ENCODE peak calls at places on chromosomes 7 and 10, in four cellular contexts. X, A, F and M are unnamed samples.

GRCh38 chr10:3412646-3413045 is 240.1 kb upstream of the PITRM1 start:
- DNase-seq in X (no peak), A (no peak), F (no peak), M (no peak)

GRCh38 chr10:73886085-73886529 is 11.8 kb upstream of the CAMK2G start:
- DNase-seq in X (peak; percentile 57), A (no peak), F (no peak), M (peak; percentile 90)

GRCh38 chr10:86356306-86356705 is 10.3 kb downstream of the GRID1 start:
- DNase-seq in X (no peak), A (no peak), F (no peak), M (no peak)

GRCh38 chr7:66847879-66848810 is 72.9 kb upstream of the TMEM248 start:
- DNase-seq in X (peak; percentile 79), A (no peak), F (no peak), M (no peak)

GRCh38 chr7:106114735-106115383 is 2.7 kb upstream of the SYPL1 start:
- DNase-seq in X (no peak), A (no peak), F (no peak), M (no peak)

GRCh38 chr10:50629495-50630122 is 5.9 kb upstream of the SGMS1 start:
- DNase-seq in X (no peak), A (no peak), F (no peak), M (no peak)

GRCh38 chr7:7138897-7139296 is 43.4 kb upstream of the C1GALT1 start:
- DNase-seq in X (no peak), A (no peak), F (no peak), M (no peak)

GRCh38 chr7:157612664-157613561 is 276.1 kb downstream of the DNAJB6 start:
- DNase-seq in X (no peak), A (no peak), F (no peak), M (no peak)

GRCh38 chr10:131858583-131859340 is 42.0 kb upstream of the PPP2R2D start:
- DNase-seq in X (no peak), A (no peak), F (no peak), M (no peak)

DNA sequence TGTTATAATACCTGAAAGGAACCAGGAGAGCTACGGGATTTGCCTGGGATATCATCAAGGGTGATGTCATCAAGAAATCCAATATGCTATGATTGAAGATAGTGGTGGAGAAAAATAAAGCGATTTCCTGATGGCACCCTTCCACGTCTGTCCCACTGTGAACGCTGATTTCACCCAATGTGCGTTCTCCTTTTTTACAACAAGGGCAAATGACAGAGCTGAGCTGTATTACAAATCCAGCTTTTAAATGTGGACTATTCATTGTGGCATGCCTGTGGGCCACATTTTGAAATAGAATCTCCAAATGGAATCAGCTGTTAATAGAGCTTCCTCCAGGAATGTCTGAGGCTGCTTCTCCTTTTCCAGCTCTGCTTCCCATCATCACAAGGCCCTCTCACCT is 23.3 kb downstream of the SLC13A4 start:
- DNase-seq in X (no peak), A (no peak), F (no peak), M (no peak)
- TF ChIP-seq ATF3 in X (no peak), A (no peak), F (no peak), M (no peak)

GRCh38 chr7:24480501-24480900 is 92.8 kb upstream of the PALS2 start:
- DNase-seq in X (no peak), A (no peak), F (no peak), M (no peak)

GRCh38 chr7:24475573-24475972 is 97.7 kb upstream of the PALS2 start:
- DNase-seq in X (no peak), A (no peak), F (no peak), M (no peak)

GRCh38 chr7:24476227-24476626 is 97.0 kb upstream of the PALS2 start:
- DNase-seq in X (no peak), A (no peak), F (no peak), M (no peak)

GRCh38 chr7:24477376-24477775 is 95.9 kb upstream of the PALS2 start:
- DNase-seq in X (no peak), A (no peak), F (no peak), M (no peak)

DNA sequence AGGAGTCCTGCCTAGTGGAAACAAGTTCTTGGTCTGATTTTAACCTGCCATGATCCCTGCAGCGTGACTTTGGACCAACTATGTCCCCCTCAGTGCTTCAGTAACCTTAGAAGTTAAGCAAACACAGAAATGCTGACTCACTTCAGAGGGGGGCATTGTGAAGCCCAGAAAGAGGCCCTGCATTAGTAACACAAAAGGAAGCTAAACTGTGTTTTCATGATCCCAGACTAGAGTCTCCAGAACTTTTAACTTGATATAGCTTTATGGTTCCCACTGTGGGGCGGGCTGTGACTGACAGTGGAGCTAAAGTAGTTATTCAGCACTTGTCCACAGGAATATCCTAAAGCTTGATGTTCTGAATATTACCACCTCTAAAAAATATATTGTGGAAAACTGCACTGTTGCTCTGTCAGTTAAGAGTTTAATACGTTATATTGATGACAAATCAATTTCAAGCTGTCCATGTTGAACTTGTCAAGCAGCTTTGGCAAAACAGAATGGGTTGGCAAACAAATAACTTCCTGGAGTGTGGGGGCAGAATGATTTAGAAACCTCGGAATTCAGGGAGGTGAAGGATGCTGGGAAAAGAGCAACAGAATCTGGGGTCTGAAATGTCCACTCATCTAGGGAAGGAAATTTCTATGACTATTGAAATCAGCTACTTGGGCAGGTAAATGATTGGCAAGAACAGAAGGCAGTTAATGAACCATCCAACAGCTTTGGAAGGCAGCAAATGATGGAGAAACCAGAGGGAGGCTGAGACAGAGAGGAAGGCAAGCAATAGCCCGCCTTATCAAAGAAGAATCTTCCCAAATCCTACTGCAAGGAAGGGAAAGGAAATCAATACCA is 95.2 kb upstream of the PALS2 start:
- DNase-seq in X (peak; percentile 89), A (peak; percentile 49), F (no peak), M (peak; percentile 16)
- TF ChIP-seq HDAC2 in X (peak; percentile 37), A (no peak), F (no peak), M (no peak)

GRCh38 chr7:138979988-138980574 is 1.1 kb downstream of the KIAA1549 start:
- DNase-seq in X (no peak), A (no peak), F (no peak), M (no peak)

GRCh38 chr7:138982204-138982623 is 1.0 kb upstream of the KIAA1549 start:
- DNase-seq in X (no peak), A (no peak), F (no peak), M (no peak)

GRCh38 chr7:138980575-138981285 is 459 bp downstream of the KIAA1549 start:
- DNase-seq in X (no peak), A (no peak), F (no peak), M (no peak)

GRCh38 chr7:138979226-138979979 is 1.8 kb downstream of the KIAA1549 start:
- DNase-seq in X (peak; percentile 26), A (no peak), F (no peak), M (no peak)

DNA sequence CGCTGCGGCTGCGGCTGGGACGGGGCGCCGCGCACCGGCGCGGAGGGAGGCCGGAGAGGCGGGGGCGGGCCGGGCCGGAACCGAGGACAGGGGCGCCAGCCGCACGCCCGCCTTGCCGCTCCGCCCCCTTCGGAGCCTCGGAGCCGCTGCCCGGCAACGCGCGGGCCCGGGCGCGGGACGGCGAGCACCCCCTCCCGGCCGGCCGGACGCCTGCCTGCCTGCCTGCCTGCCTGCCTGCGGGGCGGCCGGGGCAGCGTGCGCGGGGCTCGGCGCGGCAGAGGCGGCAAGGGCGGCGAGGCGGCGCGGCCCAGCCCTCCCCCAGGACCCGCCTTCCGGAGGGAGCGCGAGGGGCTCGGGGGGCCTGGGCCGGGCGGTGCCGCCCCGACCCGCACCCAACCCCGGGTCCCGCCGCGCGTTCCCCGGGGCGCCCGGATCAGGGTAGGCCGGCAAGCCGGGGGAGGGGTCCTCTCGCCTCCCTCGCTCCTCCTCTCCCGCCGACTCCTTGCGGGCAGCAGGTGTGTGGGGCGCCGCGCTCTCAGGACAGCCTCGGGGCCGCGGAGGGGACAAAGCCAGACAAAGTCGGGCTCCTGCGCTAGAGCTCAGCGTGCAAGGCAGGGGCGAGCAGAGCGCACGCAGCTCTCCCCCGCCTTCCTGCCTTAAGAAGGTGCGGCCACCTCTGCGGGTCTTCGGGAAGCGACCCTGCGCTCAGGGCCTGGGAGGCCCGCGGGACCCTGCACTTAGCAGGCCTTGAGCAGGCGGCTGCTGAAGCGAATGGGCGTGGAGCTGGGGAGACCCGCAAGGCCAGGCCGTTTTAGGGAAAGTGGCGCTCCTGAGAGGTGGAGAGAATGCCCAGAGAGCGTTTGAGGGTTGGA is at the start of gene KIAA1549:
- DNase-seq in X (peak; percentile 33), A (no peak), F (no peak), M (peak; percentile 98)
- TF ChIP-seq ATF3 in X (no peak), A (no peak), F (no peak), M (no peak)

GRCh38 chr7:91671245-91671644 is 209.3 kb downstream of the MTERF1 start:
- DNase-seq in X (no peak), A (no peak), F (no peak), M (no peak)
- TF ChIP-seq HDAC2 in X (no peak), A (no peak), F (no peak), M (no peak)

GRCh38 chr10:123613346-123613850 is 52.8 kb upstream of the GPR26 start:
- DNase-seq in X (no peak), A (no peak), F (no peak), M (no peak)

GRCh38 chr10:123611876-123612275 is 54.3 kb upstream of the GPR26 start:
- DNase-seq in X (no peak), A (no peak), F (no peak), M (no peak)

GRCh38 chr10:123611243-123611642 is 54.9 kb upstream of the GPR26 start:
- DNase-seq in X (no peak), A (no peak), F (no peak), M (no peak)

GRCh38 chr10:123618224-123618623 is 47.9 kb upstream of the GPR26 start:
- DNase-seq in X (no peak), A (no peak), F (no peak), M (no peak)

DNA sequence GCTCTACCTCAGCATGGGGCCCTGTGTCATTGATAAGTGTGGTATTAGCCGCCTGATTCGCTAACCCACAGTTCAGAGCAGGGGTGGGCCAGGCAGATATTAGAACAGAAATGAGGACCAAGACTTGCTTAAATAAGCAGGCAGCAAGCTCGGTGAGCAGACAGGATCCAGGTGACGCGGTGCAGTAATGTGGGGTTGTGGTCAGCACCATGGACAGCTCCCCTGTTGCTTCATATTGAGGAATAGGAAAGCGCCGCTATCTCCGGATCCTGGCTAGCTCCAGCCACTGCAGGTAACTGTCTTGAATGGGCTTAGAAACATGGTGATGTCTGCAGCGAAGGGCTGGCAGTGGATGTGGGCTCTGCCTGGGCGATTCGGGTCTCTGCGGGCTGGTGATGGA is 51.3 kb upstream of the GPR26 start:
- DNase-seq in X (peak; percentile 35), A (peak; percentile 66), F (no peak), M (peak; percentile 56)
- TF ChIP-seq ATF3 in X (peak; percentile 47), A (no peak), F (no peak), M (no peak)